ENCODE peak calls at places on chromosomes 11 and 22, in eight cellular contexts. Y is lung, J is adrenal gland, P is GM12865, E is bronchial epithelial cell, L is tibial artery, W is Calu3, H is AG04450. M is an unnamed sample.

GRCh38 chr22:41936894-41937169 is 10.1 kb downstream of the CENPM start:
- DNase-seq in Y (no peak), J (no peak), P (no peak), E (no peak), L (no peak), W (no peak), H (no peak), M (no peak)

GRCh38 chr11:34492806-34493414 is 20.7 kb downstream of the ELF5 start:
- DNase-seq in Y (peak), J (peak), P (peak), E (peak), L (peak), W (peak), H (no peak), M (no peak)

GRCh38 chr11:114274637-114275036 is 21.6 kb upstream of the NNMT start:
- DNase-seq in Y (no peak), J (peak), P (no peak), E (no peak), L (no peak), W (no peak), H (no peak), M (no peak)

GRCh38 chr22:24440718-24441405 is 13.5 kb downstream of the ADORA2A start:
- DNase-seq in Y (no peak), J (peak), P (no peak), E (no peak), L (peak), W (no peak), H (no peak), M (no peak)

GRCh38 chr11:76649964-76650363 is 20.6 kb downstream of the LRRC32 start:
- DNase-seq in Y (no peak), J (peak), P (no peak), E (no peak), L (no peak), W (no peak), H (no peak), M (no peak)

GRCh38 chr11:60879104-60879503 is 11.8 kb downstream of the ZP1 start:
- DNase-seq in Y (no peak), J (no peak), P (no peak), E (no peak), L (no peak), W (no peak), H (no peak), M (no peak)

GRCh38 chr22:27086728-27087450 is 429.5 kb downstream of the MIAT start:
- DNase-seq in Y (no peak), J (no peak), P (no peak), E (no peak), L (no peak), W (no peak), H (no peak), M (no peak)

GRCh38 chr22:42717197-42717967 is 3.3 kb downstream of the A4GALT start:
- DNase-seq in Y (no peak), J (no peak), P (peak), E (peak), L (no peak), W (no peak), H (no peak), M (no peak)

GRCh38 chr11:79139900-79140299 is 300.9 kb downstream of the TENM4 start:
- DNase-seq in Y (no peak), J (no peak), P (no peak), E (no peak), L (no peak), W (no peak), H (no peak), M (no peak)

GRCh38 chr22:47177334-47177815 is 414.9 kb downstream of the TBC1D22A start:
- DNase-seq in Y (no peak), J (no peak), P (no peak), E (no peak), L (peak), W (no peak), H (no peak), M (no peak)

GRCh38 chr22:41603873-41604332 is 14.3 kb upstream of the PMM1 start:
- DNase-seq in Y (no peak), J (no peak), P (peak), E (no peak), L (no peak), W (no peak), H (no peak), M (peak)

GRCh38 chr11:1230456-1231395 is 7.9 kb downstream of the MUC5B start:
- DNase-seq in Y (no peak), J (no peak), P (no peak), E (no peak), L (no peak), W (no peak), H (no peak), M (no peak)

GRCh38 chr11:48110509-48110766 is 106.2 kb upstream of the OR4B1 start:
- DNase-seq in Y (no peak), J (no peak), P (no peak), E (no peak), L (no peak), W (no peak), H (no peak), M (no peak)

GRCh38 chr11:30683176-30683575 is 97.0 kb upstream of the MPPED2 start:
- DNase-seq in Y (no peak), J (no peak), P (no peak), E (peak), L (no peak), W (no peak), H (no peak), M (no peak)

GRCh38 chr22:31575190-31575589 is 78.9 kb downstream of the SFI1 start:
- DNase-seq in Y (no peak), J (no peak), P (no peak), E (no peak), L (no peak), W (no peak), H (no peak), M (no peak)

GRCh38 chr11:1086171-1087102 is 11.8 kb downstream of the MUC2 start:
- DNase-seq in Y (no peak), J (no peak), P (no peak), E (no peak), L (no peak), W (no peak), H (no peak), M (no peak)

GRCh38 chr22:48101704-48102103 is 1339.3 kb downstream of the TBC1D22A start:
- DNase-seq in Y (no peak), J (peak), P (no peak), E (no peak), L (no peak), W (no peak), H (no peak), M (no peak)

GRCh38 chr22:36221799-36222751 is 17.3 kb downstream of the APOL2 start:
- DNase-seq in Y (peak), J (peak), P (peak), E (peak), L (no peak), W (peak), H (no peak), M (no peak)

GRCh38 chr22:32203181-32204105 is 1.4 kb downstream of the RFPL2 start:
- DNase-seq in Y (peak), J (no peak), P (no peak), E (no peak), L (no peak), W (peak), H (no peak), M (no peak)

DNA sequence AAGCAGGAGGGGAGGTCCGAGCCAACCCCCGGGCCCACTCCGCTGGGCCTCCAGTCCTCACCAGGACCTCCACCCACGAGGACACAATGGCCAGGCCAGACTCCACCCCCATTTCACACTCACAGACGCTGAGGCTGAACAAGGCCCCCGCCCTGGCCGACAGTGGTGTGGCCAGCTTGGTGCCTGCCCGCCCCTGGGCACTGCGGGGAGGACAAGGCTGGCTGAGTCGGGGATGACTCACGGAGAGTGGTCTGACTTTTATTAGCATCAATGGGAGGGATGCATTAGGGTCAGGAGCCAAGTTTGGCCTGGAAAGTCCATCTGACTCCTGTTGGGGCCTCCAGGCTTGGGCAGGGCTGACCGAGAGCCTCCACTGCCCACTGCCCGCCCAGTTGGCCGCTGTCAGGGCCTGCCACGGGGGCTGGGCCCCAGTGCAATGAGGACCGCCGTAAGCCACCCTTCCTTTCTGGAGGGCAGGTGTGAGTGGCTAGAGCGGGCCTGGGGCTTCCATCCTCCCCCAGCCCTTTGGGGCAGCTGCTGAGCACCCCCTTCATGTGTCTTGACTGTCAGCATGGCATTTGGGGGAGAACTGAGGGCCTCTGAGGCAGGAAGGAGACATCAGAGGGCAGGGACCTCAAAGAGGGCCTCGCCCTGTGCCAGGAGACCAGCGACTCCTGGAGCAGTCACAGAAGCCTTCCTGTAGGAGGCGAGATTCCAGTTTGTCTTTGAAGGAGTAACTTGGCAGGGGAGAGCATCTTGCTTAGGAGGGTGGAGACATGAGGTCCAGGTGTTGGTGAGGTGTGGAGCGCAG is 10.6 kb downstream of the TSPAN32 start:
- DNase-seq in Y (no peak), J (no peak), P (no peak), E (peak), L (no peak), W (no peak), H (no peak), M (no peak)
- TF ChIP-seq CTCF in Y (no peak), J (no peak), P (no peak), E (no peak), L (no peak), W (no peak), H (no peak), M (no peak)

GRCh38 chr11:122592641-122593040 is 62.9 kb upstream of the UBASH3B start:
- DNase-seq in Y (no peak), J (no peak), P (no peak), E (no peak), L (no peak), W (no peak), H (no peak), M (no peak)
- TF ChIP-seq CTCF in Y (no peak), J (no peak), P (no peak), E (no peak), L (no peak), W (no peak), H (no peak), M (no peak)

GRCh38 chr11:90120191-90120590 is 14.3 kb upstream of the NAALAD2 start:
- DNase-seq in Y (no peak), J (no peak), P (no peak), E (no peak), L (no peak), W (no peak), H (no peak), M (no peak)
- TF ChIP-seq CTCF in Y (no peak), J (no peak), P (no peak), E (no peak), L (no peak), W (no peak), H (no peak), M (no peak)

GRCh38 chr11:66600924-66601233 is 7.9 kb downstream of the CCS start:
- DNase-seq in Y (no peak), J (no peak), P (no peak), E (no peak), L (no peak), W (no peak), H (no peak), M (no peak)
- TF ChIP-seq CTCF in Y (no peak), J (no peak), P (no peak), E (no peak), L (no peak), W (no peak), H (no peak), M (no peak)

GRCh38 chr11:65695459-65696241 is 16.4 kb upstream of the KAT5 start:
- DNase-seq in Y (no peak), J (peak), P (no peak), E (peak), L (no peak), W (peak), H (no peak), M (no peak)
- TF ChIP-seq CTCF in Y (no peak), J (no peak), P (no peak), E (no peak), L (no peak), W (no peak), H (no peak), M (no peak)

GRCh38 chr11:117426941-117427340 is 99.3 kb downstream of the CEP164 start:
- DNase-seq in Y (no peak), J (no peak), P (no peak), E (no peak), L (no peak), W (no peak), H (no peak), M (no peak)

GRCh38 chr11:117427356-117427874 is 99.8 kb downstream of the CEP164 start:
- DNase-seq in Y (no peak), J (no peak), P (no peak), E (no peak), L (no peak), W (no peak), H (no peak), M (no peak)

GRCh38 chr11:117430293-117430955 is 102.8 kb downstream of the CEP164 start:
- DNase-seq in Y (no peak), J (no peak), P (no peak), E (no peak), L (no peak), W (no peak), H (no peak), M (no peak)

GRCh38 chr11:117428186-117428855 is 100.7 kb downstream of the CEP164 start:
- DNase-seq in Y (no peak), J (no peak), P (no peak), E (no peak), L (no peak), W (no peak), H (no peak), M (no peak)

DNA sequence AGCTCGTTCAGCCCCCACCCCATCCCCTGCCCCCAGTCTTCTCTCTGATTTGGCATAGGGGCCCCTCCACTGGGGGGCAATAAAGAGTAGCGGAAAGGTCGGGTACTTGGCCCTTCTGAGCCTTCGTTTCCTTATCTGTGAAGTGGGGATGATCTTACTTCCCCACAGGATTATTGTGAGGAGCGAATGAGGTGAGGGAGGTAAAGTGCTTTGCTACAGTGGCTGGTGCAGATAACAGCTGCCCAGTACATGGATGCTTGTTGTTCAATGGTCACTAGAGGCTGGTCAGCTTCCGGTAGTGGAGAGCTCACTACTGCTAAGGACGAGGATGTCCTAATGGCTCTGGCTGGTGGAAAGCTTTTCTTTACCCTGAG is 101.2 kb downstream of the CEP164 start:
- DNase-seq in Y (no peak), J (no peak), P (no peak), E (no peak), L (no peak), W (no peak), H (no peak), M (no peak)
- TF ChIP-seq CTCF in Y (no peak), J (no peak), P (no peak), E (no peak), L (no peak), W (no peak), H (no peak), M (no peak)

GRCh38 chr11:72493426-72494108 is 59.2 kb upstream of the CLPB start:
- DNase-seq in Y (no peak), J (no peak), P (no peak), E (no peak), L (no peak), W (no peak), H (no peak), M (no peak)
- TF ChIP-seq CTCF in Y (no peak), J (no peak), P (no peak), E (no peak), L (no peak), W (no peak), H (no peak), M (no peak)

GRCh38 chr11:3049430-3050243 is 7.6 kb downstream of the CARS1 start:
- DNase-seq in Y (peak), J (peak), P (peak), E (peak), L (peak), W (peak), H (peak), M (no peak)

GRCh38 chr11:3052109-3052479 is 5.1 kb downstream of the CARS1 start:
- DNase-seq in Y (no peak), J (no peak), P (peak), E (no peak), L (no peak), W (no peak), H (no peak), M (no peak)

GRCh38 chr11:3052567-3052966 is 4.7 kb downstream of the CARS1 start:
- DNase-seq in Y (no peak), J (no peak), P (no peak), E (no peak), L (no peak), W (no peak), H (no peak), M (no peak)

GRCh38 chr11:3050386-3051325 is 6.6 kb downstream of the CARS1 start:
- DNase-seq in Y (no peak), J (no peak), P (no peak), E (no peak), L (no peak), W (no peak), H (no peak), M (no peak)

DNA sequence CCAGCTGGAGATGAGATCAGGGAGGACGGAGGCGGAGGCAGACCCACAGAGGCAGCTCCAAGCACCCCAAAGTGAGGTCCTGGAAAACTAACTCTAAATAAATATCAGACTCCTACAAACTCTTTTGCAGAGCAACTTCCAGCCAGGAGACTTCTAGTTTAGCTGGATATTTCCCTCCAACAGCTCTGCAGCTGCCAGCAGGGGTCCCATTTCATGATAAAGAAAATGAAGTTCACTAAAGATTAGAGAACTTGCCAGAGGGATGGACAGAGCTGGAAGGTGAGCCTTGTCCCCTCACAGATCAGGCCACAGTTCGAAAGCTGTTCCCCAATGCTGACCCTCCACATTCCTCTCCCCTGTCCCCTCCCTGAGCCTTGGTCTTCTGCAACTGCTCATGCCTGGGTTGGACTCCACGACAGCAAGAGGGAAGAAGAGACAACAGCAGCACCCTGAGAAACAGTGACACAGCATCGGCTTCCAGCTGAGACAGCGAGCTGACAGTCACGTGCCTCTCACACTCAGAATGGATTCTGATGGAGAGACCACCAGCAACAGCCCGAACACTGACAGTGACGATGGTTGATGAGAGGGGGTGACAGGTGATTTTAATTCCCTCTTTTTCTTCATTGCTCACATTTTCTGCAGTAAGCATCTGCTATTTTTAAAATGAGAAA is 5.7 kb downstream of the CARS1 start:
- DNase-seq in Y (no peak), J (no peak), P (no peak), E (no peak), L (no peak), W (no peak), H (no peak), M (no peak)
- TF ChIP-seq CTCF in Y (no peak), J (no peak), P (no peak), E (no peak), L (no peak), W (no peak), H (peak), M (no peak)

GRCh38 chr11:32713496-32713895 is 81.0 kb downstream of the CCDC73 start:
- DNase-seq in Y (no peak), J (no peak), P (no peak), E (no peak), L (no peak), W (peak), H (no peak), M (no peak)
- TF ChIP-seq CTCF in Y (no peak), J (peak), P (peak), E (peak), L (no peak), W (peak), H (peak), M (no peak)